ENCODE peak calls at places on chromosome 15, in ten cellular contexts. One of them, this sample, is unnamed.

GRCh38 chr15:84714816-84715215 is 1.1 kb downstream of the SEC11A start:
- DNase-seq in cardiac muscle cell: no peak
- DNase-seq in hypothalamus: no peak
- DNase-seq in endothelial cell: no peak
- DNase-seq in A172: no peak
- DNase-seq in right cardiac atrium: no peak
- DNase-seq in stimulated activated CD4-positive, alpha-beta T cell treated with anti-CD3 and anti-CD28 coated beads, TNF-alpha, amount 100 ng/mL, for 1 hour: no peak
- DNase-seq in stimulated activated CD8-positive, alpha-beta memory T cell treated with anti-CD3 and anti-CD28 coated beads, Interleukin-15, amount 100 ng/mL, for 24 hours: no peak
- DNase-seq in A549: no peak
- DNase-seq in CD8-positive, alpha-beta T cell: no peak
- DNase-seq in this sample: no peak

GRCh38 chr15:41870689-41871081 is 23.2 kb downstream of the SPTBN5 start:
- DNase-seq in hypothalamus: no peak
- DNase-seq in endothelial cell: no peak
- DNase-seq in stimulated activated CD8-positive, alpha-beta memory T cell treated with anti-CD3 and anti-CD28 coated beads, Interleukin-15, amount 100 ng/mL, for 24 hours: no peak
- DNase-seq in A172: peak; percentile 79
- DNase-seq in right cardiac atrium: no peak
- DNase-seq in A549: no peak
- DNase-seq in cardiac muscle cell: peak; percentile 60
- DNase-seq in stimulated activated CD4-positive, alpha-beta T cell treated with anti-CD3 and anti-CD28 coated beads, TNF-alpha, amount 100 ng/mL, for 1 hour: peak; percentile 29
- DNase-seq in CD8-positive, alpha-beta T cell: peak; percentile 44
- DNase-seq in this sample: no peak

GRCh38 chr15:99106417-99107220 is 1.7 kb downstream of the SYNM start:
- DNase-seq in endothelial cell: no peak
- DNase-seq in cardiac muscle cell: peak; percentile 57
- DNase-seq in stimulated activated CD4-positive, alpha-beta T cell treated with anti-CD3 and anti-CD28 coated beads, TNF-alpha, amount 100 ng/mL, for 1 hour: no peak
- DNase-seq in A172: no peak
- DNase-seq in CD8-positive, alpha-beta T cell: no peak
- DNase-seq in hypothalamus: no peak
- DNase-seq in right cardiac atrium: peak; percentile 49
- DNase-seq in stimulated activated CD8-positive, alpha-beta memory T cell treated with anti-CD3 and anti-CD28 coated beads, Interleukin-15, amount 100 ng/mL, for 24 hours: no peak
- DNase-seq in A549: no peak
- DNase-seq in this sample: no peak

GRCh38 chr15:23869391-23869790 is 182.3 kb upstream of the NDN start:
- DNase-seq in A172: no peak
- DNase-seq in endothelial cell: peak; percentile 63
- DNase-seq in A549: no peak
- DNase-seq in stimulated activated CD8-positive, alpha-beta memory T cell treated with anti-CD3 and anti-CD28 coated beads, Interleukin-15, amount 100 ng/mL, for 24 hours: no peak
- DNase-seq in hypothalamus: no peak
- DNase-seq in stimulated activated CD4-positive, alpha-beta T cell treated with anti-CD3 and anti-CD28 coated beads, TNF-alpha, amount 100 ng/mL, for 1 hour: no peak
- DNase-seq in right cardiac atrium: peak; percentile 50
- DNase-seq in CD8-positive, alpha-beta T cell: no peak
- DNase-seq in cardiac muscle cell: peak; percentile 16
- DNase-seq in this sample: no peak

GRCh38 chr15:83011271-83012037 is at the start of gene C15orf40:
- DNase-seq in cardiac muscle cell: peak; percentile 94
- DNase-seq in CD8-positive, alpha-beta T cell: peak; percentile 86
- DNase-seq in right cardiac atrium: peak; percentile 93
- DNase-seq in A549: peak; percentile 94
- DNase-seq in hypothalamus: peak; percentile 73
- DNase-seq in stimulated activated CD8-positive, alpha-beta memory T cell treated with anti-CD3 and anti-CD28 coated beads, Interleukin-15, amount 100 ng/mL, for 24 hours: peak; percentile 69
- DNase-seq in A172: peak; percentile 81
- DNase-seq in endothelial cell: peak; percentile 87
- DNase-seq in stimulated activated CD4-positive, alpha-beta T cell treated with anti-CD3 and anti-CD28 coated beads, TNF-alpha, amount 100 ng/mL, for 1 hour: peak; percentile 74
- DNase-seq in this sample: peak; percentile 76

GRCh38 chr15:91001209-91001608 is 6.9 kb upstream of the PRC1 start:
- DNase-seq in hypothalamus: no peak
- DNase-seq in stimulated activated CD4-positive, alpha-beta T cell treated with anti-CD3 and anti-CD28 coated beads, TNF-alpha, amount 100 ng/mL, for 1 hour: no peak
- DNase-seq in CD8-positive, alpha-beta T cell: no peak
- DNase-seq in endothelial cell: no peak
- DNase-seq in cardiac muscle cell: no peak
- DNase-seq in A549: no peak
- DNase-seq in right cardiac atrium: no peak
- DNase-seq in A172: no peak
- DNase-seq in stimulated activated CD8-positive, alpha-beta memory T cell treated with anti-CD3 and anti-CD28 coated beads, Interleukin-15, amount 100 ng/mL, for 24 hours: no peak
- DNase-seq in this sample: no peak

GRCh38 chr15:101499863-101500713 is 10.6 kb upstream of the PCSK6 start:
- DNase-seq in endothelial cell: no peak
- DNase-seq in CD8-positive, alpha-beta T cell: no peak
- DNase-seq in stimulated activated CD4-positive, alpha-beta T cell treated with anti-CD3 and anti-CD28 coated beads, TNF-alpha, amount 100 ng/mL, for 1 hour: no peak
- DNase-seq in stimulated activated CD8-positive, alpha-beta memory T cell treated with anti-CD3 and anti-CD28 coated beads, Interleukin-15, amount 100 ng/mL, for 24 hours: no peak
- DNase-seq in right cardiac atrium: peak; percentile 53
- DNase-seq in cardiac muscle cell: no peak
- DNase-seq in A172: peak; percentile 76
- DNase-seq in hypothalamus: no peak
- DNase-seq in A549: no peak
- DNase-seq in this sample: no peak

GRCh38 chr15:37072181-37072580 is 28.2 kb downstream of the MEIS2 start:
- DNase-seq in right cardiac atrium: no peak
- DNase-seq in CD8-positive, alpha-beta T cell: no peak
- DNase-seq in A172: no peak
- DNase-seq in endothelial cell: no peak
- DNase-seq in cardiac muscle cell: peak; percentile 65
- DNase-seq in hypothalamus: no peak
- DNase-seq in A549: no peak
- DNase-seq in stimulated activated CD4-positive, alpha-beta T cell treated with anti-CD3 and anti-CD28 coated beads, TNF-alpha, amount 100 ng/mL, for 1 hour: no peak
- DNase-seq in stimulated activated CD8-positive, alpha-beta memory T cell treated with anti-CD3 and anti-CD28 coated beads, Interleukin-15, amount 100 ng/mL, for 24 hours: no peak
- DNase-seq in this sample: no peak